ENCODE peak calls at places on chromosomes 5 and 9, in nine cellular contexts. B is stimulated activated CD4-positive, alpha-beta T cell treated with anti-CD3 and anti-CD28 coated beads, Interleukin-1b, Interleukin-23, amount 100 ng/mL, for 24 hours; N is hypothalamus; S is NCI-H187 treated with DMSO at 0.1 percent for 48 hours; O is type B pancreatic cell; T is ureter; E is cardiac fibroblast; R is Jurkat, Clone E6-1; C is fibroblast of pulmonary artery. W is an unnamed sample.

GRCh38 chr9:19224563-19224962 is 5.9 kb upstream of the DENND4C start:
- DNase-seq in B (no peak), N (no peak), S (no peak), O (no peak), T (no peak), E (no peak), R (no peak), C (no peak), W (no peak)

GRCh38 chr9:74729129-74729710 is 158.5 kb downstream of the TRPM6 start:
- DNase-seq in B (no peak), N (no peak), S (no peak), O (no peak), T (no peak), E (peak; percentile 6), R (no peak), C (no peak), W (no peak)

GRCh38 chr9:85079374-85079773 is 409.8 kb downstream of the NTRK2 start:
- DNase-seq in B (no peak), N (no peak), S (no peak), O (no peak), T (no peak), E (no peak), R (no peak), C (no peak), W (no peak)

GRCh38 chr9:4811824-4812223 is 19.1 kb downstream of the RCL1 start:
- DNase-seq in B (no peak), N (no peak), S (no peak), O (no peak), T (no peak), E (no peak), R (no peak), C (no peak), W (no peak)

GRCh38 chr5:18792145-18792544 is 1157.9 kb downstream of the TAF11L14 start:
- DNase-seq in B (no peak), N (no peak), S (no peak), O (no peak), T (no peak), E (no peak), R (no peak), C (peak; percentile 1), W (no peak)

GRCh38 chr9:79129865-79130480 is 441.8 kb upstream of the TLE4 start:
- DNase-seq in B (peak; percentile 0), N (peak; percentile 3), S (no peak), O (peak; percentile 73), T (peak; percentile 66), E (peak; percentile 67), R (peak; percentile 4), C (peak; percentile 71), W (no peak)

GRCh38 chr5:145752947-145753346 is 82.2 kb downstream of the PRELID2 start:
- DNase-seq in B (no peak), N (no peak), S (no peak), O (no peak), T (no peak), E (peak; percentile 21), R (no peak), C (peak; percentile 42), W (no peak)

GRCh38 chr9:116073826-116074225 is 79.8 kb upstream of the PAPPA start:
- DNase-seq in B (no peak), N (no peak), S (no peak), O (no peak), T (no peak), E (peak; percentile 81), R (no peak), C (peak; percentile 72), W (no peak)

GRCh38 chr9:24912767-24913166 is 367.1 kb upstream of the IZUMO3 start:
- DNase-seq in B (no peak), N (no peak), S (no peak), O (no peak), T (no peak), E (no peak), R (no peak), C (no peak), W (no peak)

GRCh38 chr5:133895979-133896378 is 72.4 kb downstream of the C5orf15 start:
- DNase-seq in B (no peak), N (no peak), S (no peak), O (no peak), T (no peak), E (no peak), R (no peak), C (no peak), W (no peak)

GRCh38 chr5:172834570-172835245 is 657 bp downstream of the ERGIC1 start:
- DNase-seq in B (no peak), N (peak; percentile 45), S (no peak), O (no peak), T (no peak), E (no peak), R (no peak), C (peak; percentile 35), W (peak; percentile 38)

GRCh38 chr9:126708178-126708577 is 94.5 kb downstream of the LMX1B start:
- DNase-seq in B (no peak), N (no peak), S (no peak), O (no peak), T (peak; percentile 25), E (no peak), R (no peak), C (no peak), W (no peak)

GRCh38 chr5:151825445-151825844 is 53.7 kb downstream of the G3BP1 start:
- DNase-seq in B (no peak), N (peak; percentile 4), S (peak; percentile 42), O (peak; percentile 72), T (peak; percentile 71), E (peak; percentile 84), R (peak; percentile 30), C (peak; percentile 81), W (no peak)

GRCh38 chr5:153659337-153659736 is 168.9 kb downstream of the GRIA1 start:
- DNase-seq in B (no peak), N (no peak), S (no peak), O (no peak), T (no peak), E (peak; percentile 70), R (no peak), C (peak; percentile 78), W (no peak)

GRCh38 chr9:71647094-71647591 is 121.2 kb downstream of the CEMIP2 start:
- DNase-seq in B (no peak), N (peak; percentile 2), S (no peak), O (no peak), T (peak; percentile 63), E (peak; percentile 92), R (peak; percentile 36), C (peak; percentile 94), W (peak; percentile 3)

GRCh38 chr5:59845733-59846132 is 47.8 kb downstream of the PDE4D start:
- DNase-seq in B (no peak), N (no peak), S (no peak), O (no peak), T (no peak), E (no peak), R (no peak), C (peak; percentile 37), W (no peak)

GRCh38 chr9:94787268-94787667 is 60.8 kb downstream of the AOPEP start:
- DNase-seq in B (no peak), N (no peak), S (no peak), O (no peak), T (no peak), E (no peak), R (no peak), C (no peak), W (no peak)

GRCh38 chr5:120604898-120605297 is 140.8 kb downstream of the PRR16 start:
- DNase-seq in B (no peak), N (no peak), S (no peak), O (no peak), T (no peak), E (peak; percentile 90), R (no peak), C (peak; percentile 87), W (no peak)

W was measured in GM06990.